ENCODE peak calls at places on chromosomes 2 and 18, in nine cellular contexts. A, U, X, C, K, H, I, M and V are unnamed samples.

GRCh38 chr2:3261511-3261910 is 116.1 kb downstream of the EIPR1 start:
- DNase-seq in A (no peak), U (no peak), X (no peak), C (no peak), K (no peak), H (no peak), I (no peak), M (no peak), V (no peak)

GRCh38 chr2:70574102-70574501 is 20.5 kb upstream of the TGFA start:
- DNase-seq in A (no peak), U (no peak), X (no peak), C (no peak), K (no peak), H (no peak), I (no peak), M (no peak), V (no peak)

GRCh38 chr18:75638597-75639467 is 211.3 kb upstream of the SMIM21 start:
- DNase-seq in A (no peak), U (no peak), X (peak), C (peak), K (peak), H (peak), I (peak), M (no peak), V (no peak)

GRCh38 chr2:63023444-63023843 is 27.2 kb upstream of the OTX1 start:
- DNase-seq in A (no peak), U (no peak), X (peak), C (peak), K (peak), H (no peak), I (peak), M (no peak), V (no peak)

GRCh38 chr18:697771-698170 is 14.7 kb downstream of the ENOSF1 start:
- DNase-seq in A (no peak), U (no peak), X (no peak), C (no peak), K (no peak), H (no peak), I (no peak), M (no peak), V (no peak)

GRCh38 chr2:67576991-67577390 is 179.9 kb downstream of the ETAA1 start:
- DNase-seq in A (no peak), U (no peak), X (no peak), C (no peak), K (no peak), H (no peak), I (no peak), M (no peak), V (no peak)

GRCh38 chr2:212032536-212033219 is 505.9 kb downstream of the ERBB4 start:
- DNase-seq in A (no peak), U (no peak), X (peak), C (no peak), K (peak), H (no peak), I (peak), M (no peak), V (no peak)

GRCh38 chr2:7726989-7727388 is 809.8 kb downstream of the RNF144A start:
- DNase-seq in A (no peak), U (no peak), X (no peak), C (no peak), K (no peak), H (no peak), I (no peak), M (no peak), V (no peak)

GRCh38 chr2:171272039-171272438 is 111.3 kb upstream of the TLK1 start:
- DNase-seq in A (no peak), U (no peak), X (peak), C (no peak), K (peak), H (peak), I (peak), M (peak), V (peak)

GRCh38 chr2:223007531-223007930 is 44.5 kb upstream of the KCNE4 start:
- DNase-seq in A (no peak), U (no peak), X (peak), C (no peak), K (peak), H (no peak), I (peak), M (no peak), V (no peak)

GRCh38 chr2:181780159-181781081 is 100.1 kb upstream of the NEUROD1 start:
- DNase-seq in A (no peak), U (no peak), X (peak), C (no peak), K (peak), H (peak), I (no peak), M (no peak), V (no peak)

GRCh38 chr18:68714707-68715496 is at the start of gene TMX3:
- DNase-seq in A (peak), U (peak), X (peak), C (peak), K (peak), H (peak), I (peak), M (peak), V (peak)

GRCh38 chr18:45588831-45589558 is 26.3 kb upstream of the SLC14A2 start:
- DNase-seq in A (no peak), U (no peak), X (peak), C (no peak), K (no peak), H (no peak), I (peak), M (no peak), V (no peak)

GRCh38 chr2:159897720-159898119 is 99.7 kb upstream of the CD302 start:
- DNase-seq in A (no peak), U (no peak), X (no peak), C (no peak), K (no peak), H (no peak), I (no peak), M (no peak), V (no peak)

GRCh38 chr18:52694804-52695203 is 354.8 kb downstream of the DCC start:
- DNase-seq in A (no peak), U (no peak), X (peak), C (no peak), K (peak), H (no peak), I (no peak), M (no peak), V (no peak)

GRCh38 chr18:21980744-21981143 is 188.6 kb upstream of the GATA6 start:
- DNase-seq in A (no peak), U (no peak), X (no peak), C (no peak), K (no peak), H (no peak), I (no peak), M (no peak), V (no peak)

GRCh38 chr2:61906187-61906470 is 655 bp downstream of the COMMD1 start:
- DNase-seq in A (no peak), U (no peak), X (no peak), C (no peak), K (no peak), H (no peak), I (no peak), M (no peak), V (no peak)
- H3K4me3 ChIP-seq in A (peak), U (peak), X (peak), C (peak), K (peak), H (peak), I (peak), M (peak), V (peak)

GRCh38 chr18:12968115-12968514 is 20.3 kb downstream of the SEH1L start:
- DNase-seq in A (no peak), U (no peak), X (no peak), C (no peak), K (no peak), H (no peak), I (no peak), M (no peak), V (no peak)

GRCh38 chr18:12973562-12974213 is 17.5 kb upstream of the CEP192 start:
- DNase-seq in A (no peak), U (no peak), X (no peak), C (no peak), K (no peak), H (no peak), I (no peak), M (no peak), V (no peak)

GRCh38 chr18:12963069-12963468 is 15.3 kb downstream of the SEH1L start:
- DNase-seq in A (no peak), U (no peak), X (no peak), C (no peak), K (no peak), H (no peak), I (no peak), M (no peak), V (no peak)

DNA sequence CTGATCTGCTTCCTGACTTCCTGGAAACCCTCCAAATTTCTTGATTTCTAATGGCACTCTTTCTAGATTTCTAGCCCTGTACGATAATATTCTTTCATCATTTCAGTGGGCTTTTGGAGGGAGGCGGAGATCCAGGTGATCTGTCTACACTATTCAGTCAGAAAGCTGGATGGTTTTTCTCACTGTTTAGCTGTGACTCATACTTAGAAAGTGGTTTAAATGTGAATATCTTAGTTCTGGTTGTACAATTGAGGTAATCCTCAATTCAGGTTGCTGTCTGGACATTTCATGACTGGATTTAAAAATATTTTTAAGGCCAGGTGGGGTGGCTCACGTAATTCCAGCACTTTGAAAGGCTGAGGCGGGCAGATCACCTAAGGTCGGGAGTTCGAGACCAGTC is 20.8 kb downstream of the SEH1L start:
- DNase-seq in A (no peak), U (no peak), X (peak), C (no peak), K (no peak), H (no peak), I (no peak), M (no peak), V (no peak)
- H3K4me3 ChIP-seq in A (no peak), U (no peak), X (no peak), C (no peak), K (no peak), H (no peak), I (no peak), M (no peak), V (no peak)

GRCh38 chr2:37394263-37394662 is 49.8 kb downstream of the QPCT start:
- DNase-seq in A (no peak), U (no peak), X (no peak), C (no peak), K (no peak), H (no peak), I (no peak), M (no peak), V (no peak)
- H3K4me3 ChIP-seq in A (no peak), U (no peak), X (no peak), C (no peak), K (no peak), H (no peak), I (no peak), M (no peak), V (no peak)

GRCh38 chr2:158024288-158024898 is 77.3 kb upstream of the UPP2 start:
- DNase-seq in A (peak), U (peak), X (peak), C (no peak), K (peak), H (peak), I (peak), M (no peak), V (no peak)

GRCh38 chr2:158022888-158023287 is 78.8 kb upstream of the UPP2 start:
- DNase-seq in A (no peak), U (no peak), X (no peak), C (no peak), K (no peak), H (no peak), I (no peak), M (no peak), V (no peak)

GRCh38 chr2:158031371-158031770 is 70.3 kb upstream of the UPP2 start:
- DNase-seq in A (no peak), U (no peak), X (peak), C (no peak), K (no peak), H (no peak), I (no peak), M (no peak), V (no peak)

GRCh38 chr2:158025263-158025996 is 76.2 kb upstream of the UPP2 start:
- DNase-seq in A (no peak), U (no peak), X (peak), C (no peak), K (peak), H (peak), I (peak), M (no peak), V (no peak)
- H3K4me3 ChIP-seq in A (no peak), U (no peak), X (no peak), C (no peak), K (no peak), H (no peak), I (no peak), M (no peak), V (no peak)

GRCh38 chr2:19137433-19137832 is 221.0 kb downstream of the OSR1 start:
- DNase-seq in A (no peak), U (no peak), X (no peak), C (no peak), K (no peak), H (no peak), I (no peak), M (no peak), V (no peak)
- H3K4me3 ChIP-seq in A (no peak), U (no peak), X (no peak), C (no peak), K (no peak), H (no peak), I (no peak), M (no peak), V (no peak)

DNA sequence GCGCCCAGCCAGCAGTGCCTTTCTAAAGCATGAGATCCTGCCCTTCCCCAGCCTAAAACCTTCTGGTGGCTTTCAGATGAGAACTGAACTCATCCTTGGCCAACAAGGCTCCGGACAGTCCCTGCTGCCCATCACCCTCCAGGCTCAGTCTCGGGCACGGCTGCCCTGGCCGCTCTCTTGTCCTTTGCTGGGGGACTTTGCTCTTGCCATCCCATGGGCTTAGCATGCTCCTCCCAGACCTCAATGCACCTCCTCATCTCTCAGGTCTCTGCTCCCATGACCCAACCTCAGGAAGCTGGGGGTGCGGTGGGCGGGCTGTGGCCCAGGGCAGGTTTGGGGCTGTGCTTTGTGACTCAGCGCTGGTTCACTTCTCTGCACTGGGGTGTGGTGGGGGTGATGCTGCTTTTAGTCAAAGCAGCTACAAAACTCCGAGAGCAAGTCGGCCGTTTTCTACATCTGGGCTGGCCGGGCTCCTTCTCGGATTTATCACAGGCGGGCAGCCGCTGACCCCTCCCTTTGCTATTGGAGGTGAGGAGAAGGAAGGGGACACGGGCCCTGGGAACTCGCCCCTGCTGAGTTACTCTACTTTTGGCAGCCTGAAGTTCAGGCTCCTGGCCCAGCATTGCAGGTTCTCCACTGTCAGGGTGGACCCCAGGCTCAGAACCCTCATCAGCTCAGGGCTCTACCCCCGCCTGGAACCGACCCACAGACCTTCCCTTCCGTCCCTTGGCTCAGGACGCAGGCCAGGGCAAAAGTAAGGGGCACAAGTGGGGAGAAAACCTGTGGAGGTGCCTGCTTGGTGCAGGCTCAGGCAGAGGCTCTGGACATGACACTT is 90.6 kb upstream of the TAF1B start:
- DNase-seq in A (no peak), U (no peak), X (peak), C (no peak), K (no peak), H (no peak), I (peak), M (no peak), V (no peak)
- H3K4me3 ChIP-seq in A (no peak), U (peak), X (no peak), C (no peak), K (no peak), H (peak), I (peak), M (no peak), V (no peak)

DNA sequence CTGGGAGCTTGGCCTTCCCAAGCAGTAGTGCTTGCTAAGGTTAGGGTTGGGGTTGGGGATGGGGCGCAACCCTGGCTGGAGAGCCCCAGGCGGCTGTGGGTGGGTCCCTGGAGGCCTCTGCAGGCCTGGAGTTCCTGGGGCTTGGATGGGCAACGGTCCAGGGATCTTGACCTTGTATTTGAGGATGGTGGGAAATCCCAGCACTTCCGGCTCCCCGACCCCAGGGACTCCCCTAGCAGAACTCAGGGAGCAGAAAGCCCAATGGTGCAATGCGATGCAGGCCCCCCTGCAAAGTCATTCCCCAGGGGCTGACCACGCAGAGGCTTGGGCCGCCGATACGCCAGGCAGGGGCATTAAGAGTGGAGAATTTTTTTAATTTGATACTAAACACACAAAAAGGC is 12.5 kb upstream of the MLPH start:
- DNase-seq in A (peak), U (no peak), X (no peak), C (no peak), K (no peak), H (peak), I (no peak), M (no peak), V (no peak)
- H3K4me3 ChIP-seq in A (peak), U (peak), X (peak), C (peak), K (peak), H (peak), I (peak), M (no peak), V (peak)

GRCh38 chr2:16012029-16012596 is 71.8 kb downstream of the MYCN start:
- DNase-seq in A (no peak), U (no peak), X (no peak), C (no peak), K (no peak), H (no peak), I (no peak), M (no peak), V (no peak)

GRCh38 chr2:16010011-16010410 is 69.7 kb downstream of the MYCN start:
- DNase-seq in A (no peak), U (no peak), X (no peak), C (no peak), K (no peak), H (no peak), I (no peak), M (no peak), V (no peak)

GRCh38 chr2:16011621-16011960 is 71.2 kb downstream of the MYCN start:
- DNase-seq in A (no peak), U (no peak), X (no peak), C (no peak), K (no peak), H (no peak), I (no peak), M (no peak), V (no peak)

GRCh38 chr2:16009560-16009959 is 69.2 kb downstream of the MYCN start:
- DNase-seq in A (no peak), U (no peak), X (no peak), C (no peak), K (no peak), H (no peak), I (no peak), M (no peak), V (no peak)

DNA sequence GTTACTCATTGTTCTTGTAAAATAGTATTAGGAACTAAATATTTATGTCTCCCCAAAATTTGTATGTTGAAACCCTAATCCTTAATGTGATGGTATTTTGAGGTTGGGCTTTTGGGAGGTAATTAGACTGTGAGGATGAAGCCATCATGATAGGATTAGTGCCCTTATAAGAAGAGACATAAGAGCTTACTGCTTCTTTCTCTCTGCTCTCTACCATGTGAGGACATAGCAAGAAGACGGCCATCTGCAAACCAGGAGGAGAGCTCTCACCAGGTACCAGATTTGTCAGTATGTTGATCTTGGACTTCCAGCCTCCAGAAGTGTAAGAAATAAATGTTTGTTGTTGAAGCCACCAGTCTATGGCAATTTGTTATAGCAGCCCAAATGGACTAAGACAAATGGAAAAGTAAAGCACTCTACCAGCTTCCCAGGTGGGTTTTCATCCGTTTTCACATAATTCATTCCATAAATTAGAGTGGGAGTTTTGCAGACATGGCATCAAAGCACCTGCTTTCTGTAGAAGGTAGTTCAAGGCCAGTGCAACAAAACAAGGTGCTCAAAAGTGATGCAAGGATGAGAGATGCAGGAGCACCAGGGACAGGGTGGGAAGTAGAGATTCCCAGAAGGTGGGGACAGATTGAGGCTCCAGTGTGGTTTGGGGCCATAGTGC is 70.7 kb downstream of the MYCN start:
- DNase-seq in A (no peak), U (no peak), X (no peak), C (no peak), K (no peak), H (no peak), I (no peak), M (no peak), V (no peak)
- H3K4me3 ChIP-seq in A (no peak), U (no peak), X (no peak), C (no peak), K (no peak), H (no peak), I (no peak), M (no peak), V (no peak)